ENCODE peak calls at places on chromosomes 6 and 20, in eight cellular contexts. C is Peyer's patch, G is left ventricle myocardium inferior, S is prostate gland, R is IMR-90, J is left lung, A is HepG2, B is stomach. D is an unnamed sample. For H3K36me3, the result is how much of the 10 kb centered on the place peaks cover.

GRCh38 chr6:44898296-44898930 is 429.7 kb upstream of the RUNX2 start:
- DNase-seq in A (no peak), R (peak), S (no peak), B (no peak), G (no peak), C (no peak), J (no peak), D (no peak)

GRCh38 chr6:95094751-95095150 is 482.6 kb upstream of the MANEA start:
- DNase-seq in A (no peak), G (no peak), R (peak), C (no peak), B (no peak), S (no peak), J (no peak), D (no peak)

GRCh38 chr6:145070791-145071190 is 664.5 kb downstream of the EPM2A start:
- DNase-seq in G (no peak), J (no peak), S (no peak), B (no peak), C (no peak), A (no peak), R (peak), D (no peak)

GRCh38 chr20:4021905-4022304 is 6.5 kb upstream of the RNF24 start:
- DNase-seq in B (no peak), A (no peak), J (no peak), S (no peak), R (peak), C (no peak), G (no peak), D (no peak)

GRCh38 chr20:768426-768978 is at the start of gene SLC52A3:
- DNase-seq in R (no peak), C (peak), G (peak), B (peak), J (peak), S (peak), A (peak), D (no peak)

GRCh38 chr6:97774973-97775372 is 492.0 kb upstream of the MMS22L start:
- DNase-seq in G (no peak), A (peak), B (no peak), J (no peak), C (no peak), R (no peak), S (no peak), D (no peak)

GRCh38 chr6:89321131-89321530 is 6.0 kb upstream of the GABRR2 start:
- DNase-seq in B (no peak), R (no peak), G (no peak), S (no peak), J (no peak), A (no peak), C (no peak), D (no peak)

GRCh38 chr6:80608881-80609280 is 502.4 kb downstream of the BCKDHB start:
- DNase-seq in S (no peak), B (no peak), R (peak), J (no peak), A (no peak), C (no peak), G (no peak), D (no peak)

GRCh38 chr6:156111913-156112312 is 656.3 kb upstream of the NOX3 start:
- DNase-seq in S (no peak), J (no peak), A (no peak), G (no peak), C (no peak), B (no peak), R (no peak), D (no peak)

GRCh38 chr6:134757911-134758361 is 192.0 kb downstream of the ALDH8A1 start:
- DNase-seq in R (no peak), A (no peak), B (no peak), S (no peak), G (no peak), C (peak), J (no peak), D (no peak)

GRCh38 chr6:158628542-158628941 is 16.0 kb downstream of the DYNLT1 start:
- DNase-seq in J (peak), C (peak), A (no peak), B (peak), G (no peak), S (no peak), R (no peak), D (no peak)

GRCh38 chr6:38349795-38350194 is 289.9 kb downstream of the BTBD9 start:
- DNase-seq in B (no peak), J (no peak), C (no peak), R (peak), G (no peak), S (no peak), A (no peak), D (no peak)

GRCh38 chr6:156511051-156511450 is 266.1 kb upstream of the ARID1B start:
- DNase-seq in C (no peak), B (no peak), S (no peak), A (no peak), J (no peak), G (no peak), R (no peak), D (no peak)

GRCh38 chr6:47245745-47246371 is 63.8 kb downstream of the TNFRSF21 start:
- DNase-seq in B (no peak), J (peak), C (no peak), R (no peak), S (no peak), A (no peak), G (no peak), D (no peak)

GRCh38 chr6:43335469-43335868 is 26.8 kb upstream of the CRIP3 start:
- DNase-seq in J (no peak), C (no peak), R (no peak), A (no peak), G (no peak), B (no peak), S (no peak), D (no peak)

GRCh38 chr6:74764486-74764885 is 441.4 kb downstream of the COL12A1 start:
- DNase-seq in C (no peak), R (peak), S (no peak), B (no peak), J (no peak), A (no peak), G (no peak), D (no peak)

GRCh38 chr20:4720977-4721349 is 746 bp upstream of the PRND start:
- DNase-seq in G (no peak), R (no peak), C (no peak), B (no peak), A (no peak), J (no peak), S (no peak), D (no peak)

GRCh38 chr6:42296614-42297013 is 79.0 kb upstream of the MRPS10 start:
- DNase-seq in C (no peak), R (peak), J (no peak), S (no peak), G (no peak), A (no peak), B (no peak), D (no peak)

GRCh38 chr6:112253842-112254816 is at the start of gene LAMA4:
- DNase-seq in S (no peak), C (peak), A (no peak), R (peak), G (peak), J (no peak), B (peak), D (peak)

GRCh38 chr20:59584278-59584925 is 19.9 kb upstream of the PHACTR3 start:
- DNase-seq in S (no peak), A (no peak), G (no peak), C (no peak), B (no peak), R (no peak), J (no peak), D (no peak)

GRCh38 chr6:87702589-87702945 is 534 bp upstream of the AKIRIN2 start:
- DNase-seq in B (no peak), C (no peak), G (no peak), J (no peak), A (peak), R (peak), S (no peak), D (no peak)

GRCh38 chr6:47734826-47735481 is 36.6 kb downstream of the ADGRF4 start:
- DNase-seq in G (no peak), B (no peak), R (no peak), C (no peak), J (no peak), S (no peak), A (no peak), D (no peak)

GRCh38 chr20:62737271-62737761 is 28.7 kb downstream of the NTSR1 start:
- DNase-seq in J (peak), R (no peak), C (peak), B (no peak), G (peak), S (no peak), A (no peak), D (peak)

GRCh38 chr6:27176096-27176495 is 71.4 kb upstream of the PRSS16 start:
- DNase-seq in G (no peak), R (peak), A (no peak), S (no peak), B (no peak), C (no peak), J (no peak), D (no peak)

GRCh38 chr6:100886078-100886477 is 4.9 kb upstream of the ASCC3 start:
- DNase-seq in C (no peak), J (no peak), S (no peak), B (no peak), A (no peak), R (peak), G (no peak), D (no peak)

GRCh38 chr6:121436966-121437756 is 1.7 kb downstream of the GJA1 start:
- DNase-seq in J (peak), G (peak), A (no peak), B (no peak), S (peak), R (peak), C (peak), D (peak)

GRCh38 chr6:121439456-121440250 is 4.2 kb downstream of the GJA1 start:
- DNase-seq in C (no peak), A (no peak), R (no peak), G (no peak), S (no peak), B (no peak), J (no peak), D (no peak)

GRCh38 chr6:121436172-121436965 is 923 bp downstream of the GJA1 start:
- DNase-seq in J (no peak), G (no peak), A (no peak), R (no peak), B (no peak), C (no peak), S (peak), D (no peak)

GRCh38 chr6:121435444-121436069 is at the start of gene GJA1:
- DNase-seq in B (no peak), R (peak), G (no peak), J (peak), S (peak), A (no peak), C (no peak), D (peak)

DNA sequence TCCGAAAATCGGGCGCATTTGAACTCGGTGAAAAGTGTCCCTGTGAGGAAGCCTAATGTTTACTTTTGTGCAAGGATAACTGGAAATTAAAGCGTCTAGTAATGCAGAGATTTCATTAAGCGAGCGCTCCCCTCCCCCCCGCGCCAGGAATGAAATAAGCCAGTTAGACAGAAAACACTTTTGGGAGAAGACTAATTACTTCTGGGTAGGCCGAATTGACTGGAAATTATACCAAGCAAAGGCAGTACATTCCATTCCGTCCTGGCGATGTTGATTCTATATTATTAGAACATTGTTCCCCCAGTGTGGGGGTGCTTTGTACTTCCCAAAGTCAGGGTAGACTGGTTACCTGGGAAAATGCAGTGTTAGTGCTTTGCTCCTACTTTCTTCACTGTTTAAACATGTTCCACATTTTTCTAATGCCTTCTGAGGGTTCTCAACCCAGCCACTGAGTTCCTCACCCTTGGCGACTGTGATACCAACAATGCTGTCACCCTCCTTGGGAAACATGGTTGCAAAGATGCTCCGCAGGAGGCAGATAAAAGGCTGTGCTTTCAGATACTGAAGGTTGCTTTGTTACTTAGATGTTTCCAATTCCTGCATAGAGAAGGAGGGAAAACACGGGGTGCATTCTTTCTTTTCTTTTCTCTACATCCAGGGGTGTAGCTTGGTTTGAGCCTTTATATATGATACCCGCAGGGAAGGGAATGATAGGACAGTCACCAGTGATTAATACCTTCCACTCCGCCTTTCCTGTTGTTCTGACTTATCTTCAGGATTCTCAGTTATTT is 2.6 kb downstream of the GJA1 start:
- DNase-seq in G (peak), A (no peak), C (no peak), B (no peak), S (peak), R (peak), J (no peak), D (peak)
- H3K4me3 ChIP-seq in G (peak), A (no peak), C (peak), B (peak), S (peak), R (peak), J (peak), D (peak)

GRCh38 chr6:5389086-5389745 is 127.9 kb downstream of the FARS2 start:
- DNase-seq in B (no peak), S (no peak), G (no peak), R (no peak), J (no peak), A (no peak), C (no peak), D (no peak)

GRCh38 chr6:5394280-5394679 is 133.0 kb downstream of the FARS2 start:
- DNase-seq in S (no peak), C (no peak), G (no peak), J (no peak), R (no peak), B (no peak), A (no peak), D (no peak)

GRCh38 chr6:5388319-5388718 is 127.0 kb downstream of the FARS2 start:
- DNase-seq in G (no peak), S (no peak), C (no peak), A (no peak), B (no peak), R (no peak), J (no peak), D (no peak)

GRCh38 chr6:5395719-5396118 is 134.4 kb downstream of the FARS2 start:
- DNase-seq in R (no peak), A (no peak), G (no peak), J (no peak), C (no peak), B (no peak), S (no peak), D (no peak)

DNA sequence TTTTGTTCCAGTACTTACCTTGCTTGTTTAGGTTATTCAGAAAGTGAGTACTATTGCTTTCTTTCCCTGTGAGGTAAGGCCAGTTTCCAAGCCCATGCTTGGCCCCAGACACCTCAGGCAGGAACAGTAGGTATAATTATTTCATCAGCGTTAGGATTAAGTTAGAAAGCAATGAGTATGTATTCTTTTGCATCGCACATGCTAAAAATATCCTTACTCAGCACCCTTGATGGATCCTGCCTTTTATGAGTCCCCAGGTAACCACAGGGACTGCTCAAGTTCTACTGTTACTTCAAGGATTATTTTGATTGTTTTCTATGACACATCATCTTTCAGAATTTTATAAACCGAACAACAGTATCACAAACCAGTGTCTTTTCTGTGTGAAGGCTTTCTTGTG is 128.9 kb downstream of the FARS2 start:
- DNase-seq in J (no peak), C (no peak), G (no peak), S (no peak), A (no peak), B (no peak), R (no peak), D (no peak)
- H3K36me3 ChIP-seq in J (under half), C (under half), G (under half), S (under half), A (under half), B (under half), R (under half), D (under half)

DNA sequence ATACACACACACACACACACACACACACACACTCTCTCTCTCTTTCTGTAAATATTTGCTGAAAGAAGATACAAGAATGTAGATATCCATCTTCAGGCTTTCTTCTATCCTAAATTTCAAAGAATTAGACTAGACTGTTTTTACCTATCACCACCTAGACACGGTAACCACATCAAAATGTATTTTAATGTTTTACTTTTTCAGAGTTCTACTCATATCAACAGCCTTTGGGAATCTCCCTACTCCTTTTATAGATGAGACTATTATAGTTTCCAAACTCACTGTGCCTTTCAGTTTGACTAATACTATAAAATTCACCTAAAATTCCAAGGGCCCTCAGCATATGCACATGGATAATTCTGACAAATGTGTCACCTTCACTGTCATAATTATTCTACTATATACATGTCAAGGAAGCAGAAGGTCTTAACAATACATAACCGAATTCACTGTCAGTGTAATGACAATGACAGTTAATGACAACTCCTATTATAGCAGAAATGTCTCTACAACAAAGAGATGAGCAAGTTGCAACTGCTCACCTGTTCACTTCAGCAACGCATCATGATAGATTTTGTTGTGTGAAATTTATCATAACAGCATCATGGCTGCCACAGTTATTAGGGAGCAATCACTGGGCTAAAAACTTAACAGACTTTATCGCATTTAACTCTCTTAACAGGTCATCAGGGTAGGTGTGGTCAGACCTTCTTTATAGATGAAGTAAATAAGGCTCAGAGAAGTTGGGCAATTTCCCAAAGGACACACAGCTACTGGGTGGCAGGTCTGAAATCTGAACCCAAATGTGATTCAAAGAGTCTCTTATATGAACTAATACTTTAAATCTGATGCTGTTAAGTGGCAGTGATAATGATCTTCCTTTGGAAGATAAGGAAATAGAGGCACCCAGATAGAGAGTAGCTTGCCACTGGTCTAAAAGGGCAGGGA is 236.7 kb downstream of the GMPR start:
- DNase-seq in J (no peak), S (no peak), A (no peak), R (no peak), G (no peak), B (no peak), C (no peak), D (no peak)
- H3K4me3 ChIP-seq in J (no peak), S (no peak), A (no peak), R (no peak), G (no peak), B (no peak), C (no peak), D (no peak)

GRCh38 chr6:139172567-139172966 is 37.7 kb downstream of the HECA start:
- DNase-seq in A (no peak), G (no peak), S (no peak), B (no peak), J (no peak), R (no peak), C (no peak), D (no peak)
- H3K36me3 ChIP-seq in A (under half), G (under half), S (under half), B (under half), J (under half), R (under half), C (under half), D (under half)

GRCh38 chr20:54476336-54476928 is 1.0 kb downstream of the DOK5 start:
- DNase-seq in J (no peak), R (no peak), G (no peak), B (no peak), C (no peak), A (no peak), S (no peak), D (no peak)
- H3K4me3 ChIP-seq in J (peak), R (peak), G (peak), B (peak), C (peak), A (no peak), S (peak), D (peak)

D was measured in aorta.